ENCODE peak calls at places on chromosomes 6 and 20, in six cellular contexts. One of them, this sample, is unnamed.

GRCh38 chr6:36809933-36810844 is 29.1 kb downstream of the CPNE5 start:
- DNase-seq in A549: no peak
- DNase-seq in HepG2: peak
- DNase-seq in SK-N-SH: no peak
- DNase-seq in IMR-90: no peak
- DNase-seq in K562: no peak
- DNase-seq in this sample: no peak

GRCh38 chr6:95203153-95203754 is 374.1 kb upstream of the MANEA start:
- DNase-seq in A549: no peak
- DNase-seq in K562: peak
- DNase-seq in SK-N-SH: peak
- DNase-seq in HepG2: peak
- DNase-seq in IMR-90: peak
- DNase-seq in this sample: peak

GRCh38 chr6:33481192-33481591 is 26.8 kb downstream of the ZBTB9 start:
- DNase-seq in IMR-90: no peak
- DNase-seq in SK-N-SH: no peak
- DNase-seq in HepG2: no peak
- DNase-seq in A549: no peak
- DNase-seq in K562: no peak
- DNase-seq in this sample: no peak

GRCh38 chr20:19991826-19992225 is 25.3 kb upstream of the NAA20 start:
- DNase-seq in HepG2: no peak
- DNase-seq in IMR-90: peak
- DNase-seq in K562: no peak
- DNase-seq in A549: no peak
- DNase-seq in SK-N-SH: no peak
- DNase-seq in this sample: no peak

GRCh38 chr6:12890171-12890790 is 173.7 kb downstream of the PHACTR1 start:
- DNase-seq in SK-N-SH: no peak
- DNase-seq in K562: peak
- DNase-seq in A549: no peak
- DNase-seq in IMR-90: no peak
- DNase-seq in HepG2: peak
- DNase-seq in this sample: no peak

GRCh38 chr6:160919713-160920112 is 71.9 kb upstream of the MAP3K4 start:
- DNase-seq in K562: no peak
- DNase-seq in SK-N-SH: no peak
- DNase-seq in A549: no peak
- DNase-seq in HepG2: peak
- DNase-seq in IMR-90: peak
- DNase-seq in this sample: no peak

GRCh38 chr20:14284443-14284842 is 53.0 kb downstream of the FLRT3 start:
- DNase-seq in IMR-90: no peak
- DNase-seq in HepG2: no peak
- DNase-seq in SK-N-SH: no peak
- DNase-seq in K562: no peak
- DNase-seq in A549: no peak
- DNase-seq in this sample: no peak

GRCh38 chr20:61696181-61696735 is 369.4 kb downstream of the TAF4 start:
- DNase-seq in SK-N-SH: no peak
- DNase-seq in IMR-90: no peak
- DNase-seq in HepG2: no peak
- DNase-seq in A549: no peak
- DNase-seq in K562: no peak
- DNase-seq in this sample: no peak

GRCh38 chr6:48567016-48567415 is 456.0 kb upstream of the PTCHD4 start:
- DNase-seq in HepG2: no peak
- DNase-seq in SK-N-SH: no peak
- DNase-seq in K562: no peak
- DNase-seq in A549: no peak
- DNase-seq in IMR-90: no peak
- DNase-seq in this sample: no peak

GRCh38 chr6:71056656-71057055 is 99.8 kb upstream of the B3GAT2 start:
- DNase-seq in A549: no peak
- DNase-seq in HepG2: no peak
- DNase-seq in IMR-90: no peak
- DNase-seq in SK-N-SH: no peak
- DNase-seq in K562: no peak
- DNase-seq in this sample: no peak

GRCh38 chr20:24138126-24138857 is 149.7 kb upstream of the GGTLC1 start:
- DNase-seq in IMR-90: no peak
- DNase-seq in A549: no peak
- DNase-seq in K562: no peak
- DNase-seq in SK-N-SH: no peak
- DNase-seq in HepG2: no peak
- DNase-seq in this sample: no peak

GRCh38 chr6:107743311-107743710 is 80.8 kb downstream of the SCML4 start:
- DNase-seq in SK-N-SH: no peak
- DNase-seq in K562: no peak
- DNase-seq in HepG2: no peak
- DNase-seq in A549: no peak
- DNase-seq in IMR-90: no peak
- DNase-seq in this sample: no peak

GRCh38 chr6:72657798-72658197 is 35.9 kb downstream of the KCNQ5 start:
- DNase-seq in K562: no peak
- DNase-seq in IMR-90: peak
- DNase-seq in SK-N-SH: no peak
- DNase-seq in HepG2: no peak
- DNase-seq in A549: no peak
- DNase-seq in this sample: no peak

GRCh38 chr20:62305149-62305764 is 2.5 kb downstream of the ADRM1 start:
- DNase-seq in HepG2: peak
- DNase-seq in SK-N-SH: no peak
- DNase-seq in A549: peak
- DNase-seq in IMR-90: no peak
- DNase-seq in K562: peak
- DNase-seq in this sample: no peak

GRCh38 chr20:64133951-64134407 is 26.6 kb upstream of the NPBWR2 start:
- DNase-seq in HepG2: no peak
- DNase-seq in IMR-90: no peak
- DNase-seq in A549: no peak
- DNase-seq in SK-N-SH: peak
- DNase-seq in K562: no peak
- DNase-seq in this sample: no peak

GRCh38 chr20:52160805-52161204 is 30.8 kb downstream of the ZFP64 start:
- DNase-seq in SK-N-SH: no peak
- DNase-seq in K562: no peak
- DNase-seq in HepG2: no peak
- DNase-seq in A549: no peak
- DNase-seq in IMR-90: no peak
- DNase-seq in this sample: no peak

GRCh38 chr6:25369043-25369442 is 89.9 kb downstream of the CARMIL1 start:
- DNase-seq in A549: no peak
- DNase-seq in K562: no peak
- DNase-seq in IMR-90: no peak
- DNase-seq in HepG2: no peak
- DNase-seq in SK-N-SH: no peak
- DNase-seq in this sample: no peak

GRCh38 chr20:61963885-61964674 is 101.6 kb downstream of the TAF4 start:
- DNase-seq in K562: no peak
- DNase-seq in A549: no peak
- DNase-seq in HepG2: no peak
- DNase-seq in SK-N-SH: no peak
- DNase-seq in IMR-90: no peak
- DNase-seq in this sample: peak

GRCh38 chr6:154157082-154157481 is 118.0 kb downstream of the OPRM1 start:
- DNase-seq in SK-N-SH: no peak
- DNase-seq in A549: no peak
- DNase-seq in K562: no peak
- DNase-seq in HepG2: no peak
- DNase-seq in IMR-90: no peak
- DNase-seq in this sample: no peak

GRCh38 chr6:2480267-2480966 is 235.0 kb upstream of the GMDS start:
- DNase-seq in K562: no peak
- DNase-seq in IMR-90: no peak
- DNase-seq in HepG2: no peak
- DNase-seq in A549: no peak
- DNase-seq in SK-N-SH: no peak
- DNase-seq in this sample: no peak

GRCh38 chr6:43016166-43016915 is 2.3 kb downstream of the KLHDC3 start:
- DNase-seq in A549: no peak
- DNase-seq in IMR-90: no peak
- DNase-seq in K562: no peak
- DNase-seq in SK-N-SH: no peak
- DNase-seq in HepG2: no peak
- DNase-seq in this sample: no peak

GRCh38 chr6:43013843-43014433 is at the start of the genes KLHDC3 and MEA1:
- DNase-seq in K562: peak
- DNase-seq in IMR-90: peak
- DNase-seq in HepG2: peak
- DNase-seq in A549: peak
- DNase-seq in SK-N-SH: peak
- DNase-seq in this sample: peak

GRCh38 chr6:43013020-43013842 is 515 bp downstream of the MEA1 start:
- DNase-seq in SK-N-SH: no peak
- DNase-seq in K562: no peak
- DNase-seq in HepG2: no peak
- DNase-seq in IMR-90: peak
- DNase-seq in A549: no peak
- DNase-seq in this sample: no peak

GRCh38 chr6:43012364-43012763 is 1.4 kb downstream of the MEA1 start:
- DNase-seq in K562: no peak
- DNase-seq in SK-N-SH: no peak
- DNase-seq in A549: no peak
- DNase-seq in IMR-90: no peak
- DNase-seq in HepG2: no peak
- DNase-seq in this sample: no peak

DNA sequence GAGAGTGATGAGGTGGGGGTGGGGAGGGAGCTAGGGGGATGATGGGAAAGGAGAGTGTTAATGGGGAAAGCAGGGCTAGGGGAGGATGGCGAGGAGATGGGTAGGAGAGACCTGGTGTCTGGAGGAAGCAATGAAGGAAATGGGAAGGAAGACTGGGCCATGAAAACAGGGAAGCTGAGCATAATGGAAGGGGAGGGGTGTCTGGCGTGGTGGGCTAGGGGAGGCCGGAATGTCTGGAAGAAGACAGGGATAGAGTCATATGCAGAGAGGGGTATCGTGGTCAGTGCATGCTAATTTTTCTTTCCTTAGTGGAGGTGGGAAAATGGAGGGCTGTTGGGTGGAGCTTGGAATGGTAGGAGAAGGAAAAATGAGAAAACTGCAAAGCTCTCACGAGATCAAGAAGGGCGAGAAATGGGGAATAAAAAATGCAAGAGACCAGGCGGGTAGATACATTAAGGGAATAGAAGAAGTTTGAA is 423 bp downstream of the KLHDC3 start:
- DNase-seq in K562: no peak
- DNase-seq in SK-N-SH: no peak
- DNase-seq in HepG2: no peak
- DNase-seq in A549: peak
- DNase-seq in IMR-90: peak
- DNase-seq in this sample: no peak
- TF ChIP-seq RFX5 in K562: no peak
- TF ChIP-seq RFX5 in SK-N-SH: no peak
- TF ChIP-seq RFX5 in HepG2: no peak
- TF ChIP-seq RFX5 in A549: no peak
- TF ChIP-seq RFX5 in IMR-90: no peak
- TF ChIP-seq RFX5 in this sample: no peak

GRCh38 chr6:137493218-137494038 is 766 bp downstream of the OLIG3 start:
- DNase-seq in IMR-90: no peak
- DNase-seq in K562: no peak
- DNase-seq in HepG2: no peak
- DNase-seq in SK-N-SH: no peak
- DNase-seq in A549: no peak
- DNase-seq in this sample: no peak
- TF ChIP-seq RFX5 in IMR-90: no peak
- TF ChIP-seq RFX5 in K562: no peak
- TF ChIP-seq RFX5 in HepG2: no peak
- TF ChIP-seq RFX5 in SK-N-SH: no peak
- TF ChIP-seq RFX5 in A549: no peak
- TF ChIP-seq RFX5 in this sample: no peak

DNA sequence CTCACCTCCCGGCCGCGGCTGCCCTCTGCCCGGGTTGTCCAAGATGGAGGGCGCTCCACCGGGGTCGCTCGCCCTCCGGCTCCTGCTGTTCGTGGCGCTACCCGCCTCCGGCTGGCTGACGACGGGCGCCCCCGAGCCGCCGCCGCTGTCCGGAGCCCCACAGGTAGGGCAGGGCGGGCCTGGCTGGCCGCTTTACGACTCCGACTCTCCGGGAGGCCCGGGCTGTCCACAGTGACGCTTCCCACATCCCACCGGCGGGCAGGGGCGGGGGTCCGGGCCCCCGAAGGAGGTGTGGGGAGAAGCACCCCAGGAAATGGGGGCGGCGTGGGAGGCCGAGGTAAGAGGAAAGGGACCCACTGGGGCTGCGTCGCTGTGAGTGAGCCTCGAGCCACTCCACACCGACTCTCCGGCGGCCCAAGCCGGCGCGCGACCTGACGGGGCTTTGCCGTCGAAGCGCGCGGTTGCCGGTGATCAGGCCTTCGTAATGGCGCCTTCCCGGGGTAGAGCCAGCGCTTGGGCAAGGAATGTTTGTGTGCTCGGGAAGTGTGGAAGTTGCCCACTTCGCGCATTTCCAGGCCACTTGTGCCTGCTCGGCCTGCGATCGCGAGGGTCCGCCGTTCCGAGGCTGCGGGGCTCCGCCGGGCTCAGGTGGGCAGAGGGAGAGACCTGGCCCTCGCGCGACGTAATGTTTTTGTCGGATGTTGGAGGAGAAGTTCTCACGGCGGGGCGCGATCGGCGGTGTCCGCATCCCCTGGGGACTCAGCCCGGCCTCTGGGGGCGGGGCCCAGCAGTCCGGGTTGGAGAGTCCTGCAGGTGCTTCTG is at the start of gene GINM1:
- DNase-seq in HepG2: peak
- DNase-seq in K562: peak
- DNase-seq in SK-N-SH: peak
- DNase-seq in A549: peak
- DNase-seq in IMR-90: peak
- DNase-seq in this sample: no peak
- TF ChIP-seq RFX5 in HepG2: no peak
- TF ChIP-seq RFX5 in K562: no peak
- TF ChIP-seq RFX5 in SK-N-SH: no peak
- TF ChIP-seq RFX5 in A549: no peak
- TF ChIP-seq RFX5 in IMR-90: no peak
- TF ChIP-seq RFX5 in this sample: no peak

GRCh38 chr6:30489081-30490030 is at the start of gene HLA-E:
- DNase-seq in A549: peak
- DNase-seq in HepG2: peak
- DNase-seq in IMR-90: peak
- DNase-seq in K562: peak
- DNase-seq in SK-N-SH: peak
- DNase-seq in this sample: peak

GRCh38 chr6:30480536-30481156 is 8.7 kb upstream of the HLA-E start:
- DNase-seq in K562: no peak
- DNase-seq in HepG2: no peak
- DNase-seq in A549: no peak
- DNase-seq in SK-N-SH: no peak
- DNase-seq in IMR-90: no peak
- DNase-seq in this sample: no peak

GRCh38 chr6:30481213-30481964 is 7.9 kb upstream of the HLA-E start:
- DNase-seq in SK-N-SH: no peak
- DNase-seq in HepG2: no peak
- DNase-seq in A549: no peak
- DNase-seq in K562: no peak
- DNase-seq in IMR-90: no peak
- DNase-seq in this sample: no peak

GRCh38 chr6:30485236-30485635 is 4.1 kb upstream of the HLA-E start:
- DNase-seq in HepG2: peak
- DNase-seq in IMR-90: no peak
- DNase-seq in K562: no peak
- DNase-seq in A549: no peak
- DNase-seq in SK-N-SH: no peak
- DNase-seq in this sample: no peak

GRCh38 chr6:30483677-30484279 is 5.5 kb upstream of the HLA-E start:
- DNase-seq in IMR-90: peak
- DNase-seq in SK-N-SH: peak
- DNase-seq in K562: peak
- DNase-seq in HepG2: peak
- DNase-seq in A549: no peak
- DNase-seq in this sample: no peak
- TF ChIP-seq RFX5 in IMR-90: no peak
- TF ChIP-seq RFX5 in SK-N-SH: peak
- TF ChIP-seq RFX5 in K562: no peak
- TF ChIP-seq RFX5 in HepG2: no peak
- TF ChIP-seq RFX5 in A549: no peak
- TF ChIP-seq RFX5 in this sample: no peak